ENCODE peak calls at places on chromosomes 16 and 17, in eight cellular contexts. K, X, O, C, D, B, G and P are unnamed samples.

GRCh38 chr17:18259621-18260331 is 686 bp upstream of the MIEF2 start:
- DNase-seq in O (peak), K (no peak), C (no peak), B (no peak), G (no peak), X (no peak), D (no peak), P (no peak)

GRCh38 chr17:58391302-58391984 is 25.9 kb downstream of the RNF43 start:
- DNase-seq in K (no peak), O (peak), G (no peak), C (peak), X (no peak), B (no peak), D (no peak), P (peak)

GRCh38 chr16:72658888-72659717 is 388.8 kb downstream of the ZFHX3 start:
- DNase-seq in C (no peak), B (no peak), K (no peak), X (no peak), O (no peak), G (no peak), D (no peak), P (no peak)

GRCh38 chr17:31888124-31888523 is 13.4 kb downstream of the UTP6 start:
- DNase-seq in G (no peak), X (no peak), O (no peak), C (no peak), B (no peak), D (peak), K (no peak), P (no peak)

GRCh38 chr17:68513932-68514331 is 1.7 kb downstream of the PRKAR1A start:
- DNase-seq in K (no peak), B (no peak), O (no peak), G (no peak), D (no peak), C (no peak), X (no peak), P (peak)

GRCh38 chr16:47493358-47494337 is 32.5 kb downstream of the PHKB start:
- DNase-seq in O (no peak), X (no peak), D (no peak), K (no peak), G (no peak), B (no peak), C (no peak), P (no peak)

GRCh38 chr17:10631048-10631700 is 25.9 kb downstream of the MYH3 start:
- DNase-seq in B (no peak), O (peak), C (peak), G (peak), D (no peak), X (no peak), K (no peak), P (peak)

GRCh38 chr17:307295-307691 is 45.3 kb downstream of the RPH3AL start:
- DNase-seq in O (no peak), X (no peak), C (no peak), G (no peak), B (no peak), D (no peak), K (peak), P (no peak)

GRCh38 chr16:391885-392335 is 5.1 kb upstream of the NME4 start:
- DNase-seq in O (peak), G (peak), K (peak), C (peak), D (peak), X (peak), B (no peak), P (peak)

GRCh38 chr17:3929181-3929580 is 12.9 kb upstream of the P2RX1 start:
- DNase-seq in K (no peak), C (no peak), G (no peak), X (no peak), B (no peak), O (no peak), D (no peak), P (no peak)

GRCh38 chr17:61255609-61256008 is 144.0 kb upstream of the TBX2 start:
- DNase-seq in G (no peak), B (no peak), D (no peak), K (no peak), O (no peak), C (no peak), X (no peak), P (no peak)

GRCh38 chr17:67021196-67021595 is 23.2 kb upstream of the CACNG1 start:
- DNase-seq in X (no peak), K (no peak), B (no peak), C (no peak), G (no peak), O (no peak), D (no peak), P (no peak)

GRCh38 chr17:7888184-7888920 is at the start of gene CHD3:
- DNase-seq in B (peak), X (peak), D (no peak), K (no peak), O (no peak), G (peak), C (no peak), P (peak)

GRCh38 chr16:11328172-11329079 is 16.8 kb upstream of the RMI2 start:
- DNase-seq in K (peak), O (peak), G (peak), X (peak), B (no peak), D (peak), C (no peak), P (peak)

GRCh38 chr16:2816751-2817495 is at the start of gene PRSS21:
- DNase-seq in X (peak), C (no peak), B (no peak), O (no peak), G (peak), D (no peak), K (no peak), P (peak)

GRCh38 chr17:21280081-21280518 is 4.4 kb upstream of the MAP2K3 start:
- DNase-seq in X (peak), C (peak), D (peak), K (peak), O (peak), G (peak), B (peak), P (peak)

GRCh38 chr16:24853830-24854229 is 8.1 kb downstream of the SLC5A11 start:
- DNase-seq in D (no peak), C (no peak), K (no peak), X (no peak), O (peak), B (peak), G (no peak), P (peak)

GRCh38 chr17:76345377-76345945 is 8.3 kb downstream of the PRPSAP1 start:
- DNase-seq in C (no peak), B (no peak), O (no peak), G (no peak), K (no peak), X (no peak), D (no peak), P (no peak)

GRCh38 chr17:59763861-59764260 is 56.4 kb downstream of the VMP1 start:
- DNase-seq in X (no peak), G (no peak), B (no peak), K (no peak), D (no peak), O (no peak), C (no peak), P (no peak)

GRCh38 chr17:22270381-22270780 is 578.1 kb downstream of the KCNJ18 start:
- DNase-seq in D (no peak), G (no peak), X (no peak), K (no peak), C (no peak), B (no peak), O (no peak), P (no peak)

GRCh38 chr17:37698132-37698615 is 46.7 kb downstream of the HNF1B start:
- DNase-seq in G (no peak), O (peak), D (no peak), K (no peak), X (no peak), C (peak), B (no peak), P (no peak)

GRCh38 chr17:27264068-27264812 is 29.7 kb upstream of the WSB1 start:
- DNase-seq in D (peak), O (no peak), C (no peak), X (no peak), B (no peak), K (no peak), G (no peak), P (no peak)

GRCh38 chr16:76386784-76387183 is 109.6 kb downstream of the CNTNAP4 start:
- DNase-seq in G (no peak), D (no peak), K (no peak), O (no peak), C (no peak), X (no peak), B (no peak), P (no peak)

GRCh38 chr17:37084375-37084774 is 135.6 kb downstream of the AATF start:
- DNase-seq in X (no peak), C (no peak), G (no peak), K (no peak), O (no peak), B (no peak), D (no peak), P (no peak)

GRCh38 chr17:11264183-11264871 is 23.3 kb downstream of the SHISA6 start:
- DNase-seq in K (no peak), C (no peak), X (no peak), O (peak), G (no peak), D (no peak), B (no peak), P (no peak)

GRCh38 chr16:72936408-72936807 is 111.5 kb downstream of the ZFHX3 start:
- DNase-seq in C (no peak), G (no peak), D (no peak), K (no peak), O (no peak), X (no peak), B (no peak), P (no peak)